ENCODE peak calls at places on chromosomes 5 and 9, in six cellular contexts. F is K562, A is foreskin fibroblast, S is endodermal cell, P is lower lobe of right lung, C is HFFc6. K is an unnamed sample.

GRCh38 chr9:18611946-18612345 is 138.0 kb downstream of the ADAMTSL1 start:
- DNase-seq in C (no peak), S (no peak), F (no peak), A (no peak), P (no peak), K (no peak)

GRCh38 chr9:137350696-137351584 is 48.9 kb upstream of the NRARP start:
- DNase-seq in F (no peak), C (no peak), S (no peak), P (no peak), A (no peak), K (no peak)

GRCh38 chr5:165138261-165138660 is 1632.8 kb downstream of the MAT2B start:
- DNase-seq in F (no peak), P (no peak), A (no peak), S (no peak), C (no peak), K (no peak)

GRCh38 chr9:131447148-131447547 is 53.3 kb downstream of the PRRC2B start:
- DNase-seq in C (no peak), P (no peak), F (no peak), A (no peak), S (no peak), K (no peak)

GRCh38 chr5:23352437-23352836 is 155.0 kb upstream of the PRDM9 start:
- DNase-seq in F (no peak), A (no peak), P (no peak), C (no peak), S (peak; percentile 80), K (no peak)

GRCh38 chr5:154397652-154398406 is 48.0 kb upstream of the SAP30L start:
- DNase-seq in S (no peak), C (no peak), F (no peak), A (no peak), P (peak; percentile 67), K (no peak)

GRCh38 chr5:167964529-167964928 is 326.9 kb upstream of the WWC1 start:
- DNase-seq in C (no peak), F (no peak), A (no peak), P (no peak), S (no peak), K (no peak)

GRCh38 chr5:32760091-32760509 is 49.0 kb downstream of the NPR3 start:
- DNase-seq in A (peak; percentile 79), S (no peak), F (no peak), C (peak; percentile 87), P (no peak), K (peak; percentile 71)

GRCh38 chr9:444528-444927 is 229.9 kb downstream of the DOCK8 start:
- DNase-seq in A (no peak), S (peak; percentile 59), C (no peak), F (no peak), P (no peak), K (no peak)

GRCh38 chr5:142831019-142831403 is 60.8 kb downstream of the ARHGAP26 start:
- DNase-seq in A (no peak), C (no peak), F (no peak), S (no peak), P (no peak), K (no peak)
- TF ChIP-seq CTCF in A (no peak), C (no peak), F (no peak), S (no peak), P (no peak), K (no peak)

GRCh38 chr9:93826209-93826608 is 128.9 kb downstream of the BARX1 start:
- DNase-seq in C (no peak), A (no peak), S (peak; percentile 88), F (peak; percentile 21), P (peak; percentile 47), K (no peak)
- TF ChIP-seq CTCF in C (peak; percentile 34), A (peak; percentile 15), S (peak; percentile 88), F (peak; percentile 21), P (peak; percentile 35), K (no peak)

DNA sequence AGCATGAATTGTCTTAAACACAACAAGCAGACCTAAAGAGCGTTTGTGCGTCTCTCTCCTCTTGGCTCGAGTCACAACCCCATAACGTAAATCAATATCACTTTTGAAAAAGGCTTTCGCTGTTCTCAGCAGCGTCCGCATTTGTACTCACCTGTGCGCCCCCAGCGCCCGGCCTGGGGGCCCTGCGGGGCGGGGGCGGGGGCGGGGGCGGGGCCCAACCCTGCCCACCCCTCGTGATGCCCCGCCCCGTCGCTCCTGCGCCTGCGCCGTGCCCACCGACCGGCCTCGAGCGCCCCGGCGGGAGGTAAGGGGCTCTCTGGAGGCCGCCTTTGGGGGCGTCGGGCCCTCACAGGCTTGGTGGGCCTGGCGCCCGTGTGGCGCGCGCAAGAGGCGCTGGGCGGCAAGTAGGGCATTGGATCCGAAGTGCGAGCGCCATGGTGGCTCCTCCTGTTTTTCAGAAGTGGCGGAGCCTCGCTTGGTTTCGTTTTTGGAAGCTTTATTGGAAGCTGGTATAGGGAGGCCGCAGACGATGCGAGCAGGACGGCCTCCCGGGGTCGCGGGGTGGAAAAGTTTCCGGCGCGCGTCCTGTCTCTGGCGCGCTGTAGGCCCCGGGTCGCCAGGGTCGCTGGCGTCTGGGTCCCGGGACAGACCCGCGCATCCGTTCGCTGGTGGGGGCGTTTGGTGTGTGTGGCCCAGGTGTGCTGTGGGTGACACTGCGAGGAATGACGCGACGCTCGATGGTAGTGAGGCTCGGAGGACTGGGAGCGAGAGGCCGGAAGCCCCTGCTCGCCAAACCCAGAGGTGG is at the start of gene STX17:
- DNase-seq in P (peak; percentile 77), S (peak; percentile 92), C (peak; percentile 60), A (peak; percentile 36), F (peak; percentile 97), K (peak; percentile 37)
- TF ChIP-seq CTCF in P (no peak), S (no peak), C (peak; percentile 5), A (no peak), F (no peak), K (no peak)

DNA sequence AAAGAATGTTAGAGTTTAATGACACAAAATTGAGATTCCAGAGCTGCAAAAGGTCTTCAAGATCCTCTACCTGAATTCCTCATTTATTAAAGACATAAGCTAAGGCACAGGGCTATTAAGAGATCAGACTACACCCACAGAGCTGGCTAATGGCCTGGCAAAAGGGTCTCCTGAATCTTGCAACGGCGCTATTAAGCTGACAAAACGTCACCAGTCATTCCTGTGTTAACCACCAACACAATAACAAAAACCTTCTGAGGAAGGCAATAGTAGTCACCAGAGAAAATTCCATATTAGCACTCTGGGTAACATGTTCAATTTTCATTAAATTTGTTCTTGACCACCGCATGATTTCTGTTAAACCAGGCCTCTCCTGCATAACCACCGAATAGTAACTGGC is 77.0 kb downstream of the GNAQ start:
- DNase-seq in P (no peak), S (no peak), C (no peak), F (no peak), A (no peak), K (no peak)
- TF ChIP-seq CTCF in P (no peak), S (no peak), C (no peak), F (no peak), A (no peak), K (no peak)

DNA sequence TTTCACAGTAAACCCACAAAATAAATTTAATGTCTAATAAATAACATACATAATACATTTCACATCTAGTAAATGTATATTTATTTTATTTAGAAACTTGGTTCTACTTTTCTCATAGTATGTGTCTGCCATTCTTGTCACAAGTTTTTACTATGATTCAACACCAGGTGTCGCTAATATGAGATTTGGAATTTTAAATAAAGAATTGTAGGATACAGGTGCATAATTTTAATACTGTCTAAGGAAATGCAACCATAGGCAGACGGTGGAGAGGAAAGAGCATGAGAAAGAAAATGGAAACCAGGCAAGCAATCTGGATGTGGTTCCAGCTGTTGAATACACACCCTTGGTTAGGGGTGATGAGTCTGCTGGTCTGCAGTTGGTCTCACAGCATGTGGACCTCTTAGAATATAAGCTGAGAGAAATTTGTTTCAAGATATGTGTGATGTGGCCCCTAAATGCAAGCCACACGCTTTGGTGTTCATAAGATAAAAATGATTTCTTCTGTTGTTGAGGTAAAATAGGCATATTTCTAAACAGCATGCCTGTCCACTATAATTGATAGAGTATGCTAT is 114.7 kb upstream of the TXNDC8 start:
- DNase-seq in A (no peak), F (no peak), P (no peak), S (no peak), C (no peak), K (no peak)
- TF ChIP-seq CTCF in A (peak; percentile 6), F (peak; percentile 31), P (peak; percentile 38), S (peak; percentile 80), C (peak; percentile 76), K (peak; percentile 27)